ENCODE peak calls at places on chromosome 19, in four cellular contexts. K, F, S and P are unnamed samples.

GRCh38 chr19:16637535-16637934 is 9.5 kb upstream of the MED26 start:
- DNase-seq in K (no peak), F (no peak), S (no peak), P (no peak)

GRCh38 chr19:17522988-17523872 is 11.8 kb downstream of the PGLS start:
- DNase-seq in K (no peak), F (no peak), S (peak), P (no peak)

GRCh38 chr19:2488942-2489731 is 13.2 kb downstream of the GADD45B start:
- DNase-seq in K (no peak), F (no peak), S (no peak), P (peak)

GRCh38 chr19:12660980-12661379 is 5.6 kb downstream of the MAN2B1 start:
- DNase-seq in K (no peak), F (no peak), S (no peak), P (no peak)

GRCh38 chr19:47545061-47545948 is 27.6 kb downstream of the ZNF541 start:
- DNase-seq in K (no peak), F (no peak), S (no peak), P (no peak)

GRCh38 chr19:13053761-13054604 is 48.7 kb downstream of the LYL1 start:
- DNase-seq in K (no peak), F (peak), S (no peak), P (peak)

GRCh38 chr19:13652810-13653590 is 111.3 kb upstream of the MRI1 start:
- DNase-seq in K (no peak), F (no peak), S (no peak), P (peak)

GRCh38 chr19:8158411-8159074 is 9.2 kb upstream of the FBN3 start:
- DNase-seq in K (peak), F (peak), S (peak), P (peak)

GRCh38 chr19:3375221-3376088 is 9.1 kb downstream of the NFIC start:
- DNase-seq in K (peak), F (no peak), S (no peak), P (no peak)

GRCh38 chr19:55986487-55986886 is at the start of gene NLRP5:
- DNase-seq in K (peak), F (peak), S (no peak), P (peak)

GRCh38 chr19:7869453-7869909 is 4.7 kb downstream of the PRR36 start:
- DNase-seq in K (peak), F (no peak), S (no peak), P (no peak)

GRCh38 chr19:10368101-10368803 is 12.1 kb downstream of the TYK2 start:
- DNase-seq in K (no peak), F (no peak), S (no peak), P (no peak)

GRCh38 chr19:52065399-52065798 is 16.8 kb upstream of the ZNF432 start:
- DNase-seq in K (no peak), F (no peak), S (no peak), P (no peak)

DNA sequence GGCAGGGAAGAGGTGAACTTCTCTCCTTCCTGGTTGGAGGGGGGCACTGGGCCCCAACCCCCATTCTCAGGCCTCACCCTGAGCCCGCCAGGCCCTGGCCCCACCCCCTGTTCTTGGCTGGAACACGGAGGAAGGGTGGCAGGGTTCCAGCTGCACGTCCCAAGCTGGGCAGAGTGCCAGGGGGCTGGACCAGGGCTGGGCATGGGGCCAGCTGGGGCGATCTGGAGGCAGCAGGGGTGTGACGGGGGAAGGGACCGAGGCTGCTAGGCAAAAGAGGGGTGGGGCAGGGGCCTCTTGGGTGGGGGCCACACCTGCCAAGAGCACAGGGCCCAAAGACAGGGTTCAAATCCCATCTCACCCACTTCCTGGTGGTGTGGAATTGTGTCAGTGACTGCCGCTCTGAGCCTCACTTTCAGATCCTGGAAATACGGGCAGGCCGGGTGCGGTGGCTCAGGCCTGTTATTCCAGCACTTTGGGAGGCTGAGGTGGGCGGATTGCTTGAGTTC is 2.2 kb downstream of the HIF3A start:
- DNase-seq in K (peak), F (peak), S (no peak), P (peak)
- TF ChIP-seq JUND in K (no peak), F (no peak), S (no peak), P (no peak)

DNA sequence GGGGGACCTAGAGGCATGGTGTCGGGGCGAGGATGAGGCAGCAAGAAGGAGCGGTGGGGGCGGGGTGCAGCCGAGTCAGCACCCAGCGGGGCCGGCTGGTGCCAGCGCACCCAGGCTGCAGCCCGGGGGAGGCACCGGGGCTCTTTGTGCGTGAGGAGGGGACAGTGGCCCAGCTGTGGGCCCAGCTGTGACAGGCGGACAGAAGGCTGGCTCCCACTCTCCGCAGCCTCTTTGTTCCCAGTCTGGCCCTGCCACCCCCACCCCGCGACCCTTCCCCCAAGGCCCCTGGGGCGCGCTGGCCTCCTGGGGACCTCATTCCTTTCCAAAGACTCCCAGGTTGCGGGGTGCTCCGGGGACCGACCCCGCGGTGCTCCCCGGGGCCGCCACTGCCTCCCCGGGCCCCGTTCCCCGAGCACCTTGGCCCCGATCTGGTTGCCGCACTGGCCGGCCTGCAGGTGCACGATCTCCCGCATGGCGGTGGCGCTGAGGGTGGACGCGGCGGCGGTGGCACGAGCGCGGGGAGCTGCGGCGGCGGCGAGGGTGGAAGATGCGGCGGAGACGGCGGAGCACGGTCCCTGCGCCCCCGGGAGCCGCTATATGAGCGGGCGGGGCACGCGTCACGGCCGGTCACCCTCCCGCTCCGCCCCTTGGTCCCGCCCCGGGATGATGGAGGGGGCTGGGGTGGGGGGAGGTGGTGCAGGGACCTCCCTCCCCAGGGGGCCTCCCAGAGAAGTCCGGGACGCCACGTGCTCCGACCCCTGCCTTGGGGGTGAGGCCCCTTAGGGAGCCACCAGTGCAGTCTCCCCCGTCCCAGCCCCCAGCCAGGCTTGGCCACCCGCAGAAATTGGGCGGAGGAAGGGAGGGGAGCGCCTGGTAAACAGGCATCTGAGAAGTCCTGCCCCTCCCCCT is at the start of gene TUBB4A:
- DNase-seq in K (peak), F (no peak), S (no peak), P (peak)
- TF ChIP-seq JUND in K (no peak), F (no peak), S (no peak), P (no peak)

GRCh38 chr19:484494-484893 is 11.8 kb upstream of the MADCAM1 start:
- DNase-seq in K (no peak), F (no peak), S (no peak), P (no peak)

GRCh38 chr19:483332-484072 is 12.8 kb upstream of the MADCAM1 start:
- DNase-seq in K (no peak), F (no peak), S (no peak), P (no peak)

GRCh38 chr19:478236-478888 is 17.5 kb upstream of the SHC2 start:
- DNase-seq in K (no peak), F (no peak), S (no peak), P (no peak)

GRCh38 chr19:482186-483041 is 13.9 kb upstream of the MADCAM1 start:
- DNase-seq in K (peak), F (no peak), S (no peak), P (no peak)

DNA sequence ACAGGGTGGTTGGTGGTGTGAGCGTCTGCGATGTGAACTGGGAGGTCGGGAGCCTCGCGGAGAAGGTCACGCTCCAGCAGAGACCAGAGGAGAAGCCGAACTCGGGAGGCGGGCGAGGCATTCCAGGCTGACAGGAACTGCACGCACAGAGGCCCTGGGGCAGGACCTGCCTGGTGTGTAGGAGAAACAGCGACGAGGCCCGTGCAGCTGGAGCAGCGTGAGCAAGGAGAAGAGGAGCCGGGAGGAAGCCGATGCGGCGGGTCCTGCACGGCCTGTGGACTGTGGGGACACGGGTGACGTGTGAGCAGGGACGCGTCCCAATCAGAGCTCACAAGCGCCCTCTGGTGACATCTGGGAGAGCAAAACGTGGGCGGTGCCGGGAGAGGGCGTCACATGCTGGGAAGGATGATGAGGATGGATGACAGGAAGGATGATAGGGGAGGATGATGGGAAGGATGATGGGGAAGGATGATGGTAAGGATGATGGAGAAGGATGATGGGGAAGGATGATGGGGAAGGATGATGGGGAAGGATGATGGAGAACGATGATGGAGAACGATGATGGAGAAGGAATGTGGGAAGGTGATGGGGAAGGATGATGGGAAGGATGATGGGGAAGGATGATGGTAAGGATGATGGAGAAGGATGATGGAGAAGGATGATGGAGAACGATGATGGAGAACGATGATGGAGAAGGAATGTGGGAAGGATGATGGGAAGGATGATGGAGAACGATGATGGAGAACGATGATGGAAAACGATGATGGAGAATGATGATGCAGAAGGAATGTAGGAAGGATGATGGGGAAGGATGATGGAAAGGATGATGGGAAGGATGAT is 16.1 kb upstream of the MADCAM1 start:
- DNase-seq in K (peak), F (no peak), S (no peak), P (peak)
- TF ChIP-seq JUND in K (no peak), F (no peak), S (no peak), P (no peak)

DNA sequence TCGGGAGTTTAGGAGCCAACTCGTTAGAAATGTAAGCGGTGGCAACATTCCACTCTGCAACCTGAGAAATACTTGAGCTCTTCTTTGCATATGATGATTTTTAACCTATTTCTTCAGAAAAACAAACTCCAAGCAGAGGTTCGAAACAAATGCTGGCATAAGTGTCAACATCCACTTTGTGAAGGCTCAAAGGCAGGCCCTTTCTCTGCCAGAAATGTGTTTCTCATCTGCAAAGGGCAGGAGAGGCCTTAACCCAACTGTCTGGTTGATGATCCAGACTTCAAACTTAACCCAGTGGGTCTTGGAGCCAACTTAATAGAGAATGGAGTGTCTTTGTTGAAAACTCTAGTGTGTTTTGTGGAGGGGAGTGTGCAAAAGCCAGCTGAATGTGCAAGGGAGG is 28.4 kb upstream of the ZNF507 start:
- DNase-seq in K (no peak), F (no peak), S (no peak), P (no peak)
- TF ChIP-seq JUND in K (no peak), F (no peak), S (no peak), P (no peak)

GRCh38 chr19:54554896-54555295 is 18.7 kb upstream of the LILRA2 start:
- DNase-seq in K (no peak), F (no peak), S (no peak), P (no peak)
- TF ChIP-seq JUND in K (no peak), F (no peak), S (no peak), P (no peak)

DNA sequence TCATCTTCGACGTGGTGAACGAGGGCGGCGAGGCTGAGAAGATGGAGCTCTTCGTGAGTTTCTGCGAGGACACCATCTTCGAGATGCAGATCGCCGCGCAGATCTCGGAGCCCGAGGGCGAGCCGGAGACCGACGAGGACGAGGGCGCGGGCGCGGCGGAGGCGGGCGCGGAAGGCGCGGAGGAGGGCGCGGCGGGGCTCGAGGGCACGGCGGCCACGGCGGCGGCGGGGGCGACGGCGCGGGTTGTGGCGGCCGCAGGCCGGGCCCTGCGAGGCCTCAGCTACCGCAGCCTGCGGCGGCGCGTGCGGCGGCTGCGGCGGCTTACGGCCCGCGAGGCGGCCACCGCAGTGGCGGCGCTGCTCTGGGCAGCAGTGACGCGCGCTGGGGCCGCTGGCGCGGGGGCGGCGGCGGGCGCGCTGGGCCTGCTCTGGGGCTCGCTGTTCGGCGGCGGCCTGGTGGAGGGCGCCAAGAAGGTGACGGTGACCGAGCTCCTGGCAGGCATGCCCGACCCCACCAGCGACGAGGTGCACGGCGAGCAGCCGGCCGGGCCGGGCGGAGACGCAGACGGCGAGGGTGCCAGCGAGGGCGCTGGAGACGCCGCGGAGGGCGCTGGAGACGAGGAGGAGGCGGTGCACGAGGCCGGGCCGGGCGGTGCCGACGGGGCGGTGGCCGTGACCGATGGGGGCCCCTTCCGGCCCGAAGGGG is 52.6 kb downstream of the MAP4K1 start:
- DNase-seq in K (no peak), F (no peak), S (no peak), P (peak)
- TF ChIP-seq JUND in K (no peak), F (no peak), S (no peak), P (no peak)

GRCh38 chr19:18967358-18968146 is 26.5 kb upstream of the HOMER3 start:
- DNase-seq in K (no peak), F (no peak), S (no peak), P (peak)
- TF ChIP-seq JUND in K (no peak), F (no peak), S (no peak), P (no peak)